ENCODE peak calls at places on chromosomes 6 and 20, in ten cellular contexts. One of them, this sample, is unnamed.
A peak's percentile ranks its signal among the peaks of the same experiment; 100 is the strongest.

GRCh38 chr6:83824388-83824801 is 28.8 kb upstream of the RIPPLY2 start:
- DNase-seq in ovary: no peak
- DNase-seq in neuronal stem cell: no peak
- DNase-seq in pancreas: no peak
- DNase-seq in heart left ventricle: no peak
- DNase-seq in tibial artery: no peak
- DNase-seq in fibroblast of lung: peak; percentile 30
- DNase-seq in lower lobe of right lung: no peak
- DNase-seq in testis: no peak
- DNase-seq in IMR-90: peak; percentile 12
- DNase-seq in this sample: no peak

GRCh38 chr6:37092851-37093727 is 76.9 kb upstream of the PIM1 start:
- DNase-seq in ovary: no peak
- DNase-seq in neuronal stem cell: no peak
- DNase-seq in pancreas: no peak
- DNase-seq in heart left ventricle: peak; percentile 51
- DNase-seq in tibial artery: no peak
- DNase-seq in fibroblast of lung: peak; percentile 64
- DNase-seq in lower lobe of right lung: no peak
- DNase-seq in testis: no peak
- DNase-seq in IMR-90: no peak
- DNase-seq in this sample: no peak

GRCh38 chr20:50416269-50416863 is 93.8 kb upstream of the PTPN1 start:
- DNase-seq in ovary: no peak
- DNase-seq in neuronal stem cell: no peak
- DNase-seq in pancreas: no peak
- DNase-seq in heart left ventricle: no peak
- DNase-seq in tibial artery: no peak
- DNase-seq in fibroblast of lung: no peak
- DNase-seq in lower lobe of right lung: no peak
- DNase-seq in testis: no peak
- DNase-seq in IMR-90: no peak
- DNase-seq in this sample: no peak

GRCh38 chr6:26141378-26141901 is 54.2 kb downstream of the HFE start:
- DNase-seq in ovary: no peak
- DNase-seq in neuronal stem cell: no peak
- DNase-seq in pancreas: no peak
- DNase-seq in heart left ventricle: no peak
- DNase-seq in tibial artery: no peak
- DNase-seq in fibroblast of lung: no peak
- DNase-seq in lower lobe of right lung: no peak
- DNase-seq in testis: peak; percentile 50
- DNase-seq in IMR-90: no peak
- DNase-seq in this sample: no peak

GRCh38 chr6:27503436-27504030 is 30.6 kb upstream of the ZNF184 start:
- DNase-seq in ovary: peak; percentile 65
- DNase-seq in neuronal stem cell: peak; percentile 80
- DNase-seq in pancreas: peak; percentile 44
- DNase-seq in heart left ventricle: peak; percentile 44
- DNase-seq in tibial artery: peak; percentile 78
- DNase-seq in fibroblast of lung: peak; percentile 63
- DNase-seq in lower lobe of right lung: no peak
- DNase-seq in testis: peak; percentile 56
- DNase-seq in IMR-90: peak; percentile 78
- DNase-seq in this sample: peak; percentile 68

GRCh38 chr6:155038104-155038503 is 43.0 kb downstream of the TIAM2 start:
- DNase-seq in ovary: no peak
- DNase-seq in neuronal stem cell: no peak
- DNase-seq in pancreas: no peak
- DNase-seq in heart left ventricle: no peak
- DNase-seq in tibial artery: no peak
- DNase-seq in fibroblast of lung: no peak
- DNase-seq in lower lobe of right lung: no peak
- DNase-seq in testis: no peak
- DNase-seq in IMR-90: no peak
- DNase-seq in this sample: no peak

GRCh38 chr6:142911395-142911794 is 33.6 kb downstream of the HIVEP2 start:
- DNase-seq in ovary: no peak
- DNase-seq in neuronal stem cell: no peak
- DNase-seq in pancreas: no peak
- DNase-seq in heart left ventricle: no peak
- DNase-seq in tibial artery: no peak
- DNase-seq in fibroblast of lung: no peak
- DNase-seq in lower lobe of right lung: no peak
- DNase-seq in testis: no peak
- DNase-seq in IMR-90: no peak
- DNase-seq in this sample: no peak

GRCh38 chr6:13331516-13332348 is 3.4 kb upstream of the TBC1D7 start:
- DNase-seq in ovary: no peak
- DNase-seq in neuronal stem cell: no peak
- DNase-seq in pancreas: no peak
- DNase-seq in heart left ventricle: no peak
- DNase-seq in tibial artery: no peak
- DNase-seq in fibroblast of lung: peak; percentile 20
- DNase-seq in lower lobe of right lung: no peak
- DNase-seq in testis: no peak
- DNase-seq in IMR-90: peak; percentile 29
- DNase-seq in this sample: no peak

GRCh38 chr20:24964518-24964838 is 15.4 kb downstream of the CST7 start:
- DNase-seq in ovary: no peak
- DNase-seq in neuronal stem cell: no peak
- DNase-seq in pancreas: no peak
- DNase-seq in heart left ventricle: no peak
- DNase-seq in tibial artery: no peak
- DNase-seq in fibroblast of lung: no peak
- DNase-seq in lower lobe of right lung: no peak
- DNase-seq in testis: no peak
- DNase-seq in IMR-90: no peak
- DNase-seq in this sample: no peak

GRCh38 chr20:24968278-24968677 is 19.2 kb downstream of the CST7 start:
- DNase-seq in ovary: no peak
- DNase-seq in neuronal stem cell: no peak
- DNase-seq in pancreas: no peak
- DNase-seq in heart left ventricle: no peak
- DNase-seq in tibial artery: peak; percentile 37
- DNase-seq in fibroblast of lung: no peak
- DNase-seq in lower lobe of right lung: peak; percentile 6
- DNase-seq in testis: no peak
- DNase-seq in IMR-90: no peak
- DNase-seq in this sample: no peak

GRCh38 chr20:24965065-24965919 is 16.2 kb downstream of the CST7 start:
- DNase-seq in ovary: peak; percentile 3
- DNase-seq in neuronal stem cell: no peak
- DNase-seq in pancreas: no peak
- DNase-seq in heart left ventricle: no peak
- DNase-seq in tibial artery: no peak
- DNase-seq in fibroblast of lung: no peak
- DNase-seq in lower lobe of right lung: peak; percentile 16
- DNase-seq in testis: no peak
- DNase-seq in IMR-90: no peak
- DNase-seq in this sample: no peak

GRCh38 chr20:24963672-24964517 is 14.8 kb downstream of the CST7 start:
- DNase-seq in ovary: no peak
- DNase-seq in neuronal stem cell: no peak
- DNase-seq in pancreas: no peak
- DNase-seq in heart left ventricle: no peak
- DNase-seq in tibial artery: no peak
- DNase-seq in fibroblast of lung: no peak
- DNase-seq in lower lobe of right lung: peak; percentile 29
- DNase-seq in testis: peak; percentile 58
- DNase-seq in IMR-90: no peak
- DNase-seq in this sample: no peak

DNA sequence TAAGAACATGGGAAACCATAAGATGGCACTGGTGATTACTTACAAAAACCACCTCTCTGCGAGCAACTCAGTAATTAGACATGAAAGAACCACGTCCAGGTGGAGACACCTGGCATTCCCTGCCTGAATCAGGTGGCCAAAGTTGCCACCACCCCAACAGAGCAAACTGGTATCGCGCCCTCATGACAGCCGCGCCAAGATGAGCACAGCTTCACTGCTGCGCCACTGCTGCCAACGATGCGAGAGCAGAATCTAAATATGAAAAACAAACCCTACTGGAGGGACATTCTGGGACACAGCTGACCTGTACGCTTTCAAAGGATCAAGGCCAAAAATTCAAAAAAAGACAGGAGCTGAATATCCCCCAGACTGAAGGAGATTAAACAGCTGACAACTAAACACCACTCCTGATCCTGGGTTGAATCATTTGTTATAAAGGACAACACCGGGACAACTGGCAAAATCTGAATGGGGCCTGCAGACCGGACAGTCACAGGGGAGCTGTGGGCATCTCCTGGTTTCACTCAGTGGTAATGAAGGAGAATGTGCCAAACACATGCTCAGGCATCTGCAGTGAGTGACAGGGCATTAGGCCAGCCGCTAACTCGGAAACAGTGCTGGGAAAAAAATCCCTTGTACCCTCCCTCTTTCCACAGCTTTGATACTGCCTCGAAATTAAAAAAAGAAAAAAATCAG is 17.4 kb downstream of the CST7 start:
- DNase-seq in ovary: peak; percentile 3
- DNase-seq in neuronal stem cell: no peak
- DNase-seq in pancreas: no peak
- DNase-seq in heart left ventricle: no peak
- DNase-seq in tibial artery: no peak
- DNase-seq in fibroblast of lung: no peak
- DNase-seq in lower lobe of right lung: peak; percentile 13
- DNase-seq in testis: no peak
- DNase-seq in IMR-90: no peak
- DNase-seq in this sample: no peak
- H3K4me1 ChIP-seq in ovary: no peaks in the 10 kb centered on the region
- H3K4me1 ChIP-seq in neuronal stem cell: no peaks in the 10 kb centered on the region
- H3K4me1 ChIP-seq in pancreas: no peaks in the 10 kb centered on the region
- H3K4me1 ChIP-seq in heart left ventricle: no peaks in the 10 kb centered on the region
- H3K4me1 ChIP-seq in tibial artery: no peaks in the 10 kb centered on the region
- H3K4me1 ChIP-seq in fibroblast of lung: no peaks in the 10 kb centered on the region
- H3K4me1 ChIP-seq in lower lobe of right lung: no peaks in the 10 kb centered on the region
- H3K4me1 ChIP-seq in testis: peaks cover 6% of the 10 kb centered on the region
- H3K4me1 ChIP-seq in IMR-90: no peaks in the 10 kb centered on the region
- H3K4me1 ChIP-seq in this sample: peaks cover 20% of the 10 kb centered on the region

DNA sequence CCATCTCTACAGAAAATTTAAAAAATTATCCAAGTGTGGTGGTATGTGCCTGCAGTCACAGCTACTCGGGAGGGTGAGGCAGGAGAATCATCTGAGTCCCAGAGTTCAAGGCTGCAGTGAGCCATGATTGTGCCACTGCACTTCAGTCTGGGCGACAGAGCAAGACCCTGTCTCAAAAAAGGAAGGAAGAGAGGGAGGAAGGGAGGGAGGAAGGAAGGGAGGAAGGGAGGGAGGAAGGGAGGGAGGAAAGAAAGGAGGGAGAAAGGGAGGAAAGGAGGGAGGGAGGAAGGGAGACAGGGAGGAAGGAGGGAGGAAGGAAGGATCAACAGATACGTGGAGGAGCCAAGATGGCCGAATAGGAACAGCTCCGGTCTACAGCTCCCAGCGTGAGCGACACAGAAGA is 90.1 kb downstream of the ZNF217 start:
- DNase-seq in ovary: no peak
- DNase-seq in neuronal stem cell: no peak
- DNase-seq in pancreas: no peak
- DNase-seq in heart left ventricle: no peak
- DNase-seq in tibial artery: no peak
- DNase-seq in fibroblast of lung: no peak
- DNase-seq in lower lobe of right lung: no peak
- DNase-seq in testis: no peak
- DNase-seq in IMR-90: no peak
- DNase-seq in this sample: no peak
- H3K4me3 ChIP-seq in ovary: no peak overlapping the region
- H3K4me3 ChIP-seq in neuronal stem cell: no peak overlapping the region
- H3K4me3 ChIP-seq in pancreas: no peak overlapping the region
- H3K4me3 ChIP-seq in heart left ventricle: no peak overlapping the region
- H3K4me3 ChIP-seq in tibial artery: no peak overlapping the region
- H3K4me3 ChIP-seq in fibroblast of lung: no peak overlapping the region
- H3K4me3 ChIP-seq in lower lobe of right lung: no peak overlapping the region
- H3K4me3 ChIP-seq in testis: no peak overlapping the region
- H3K4me3 ChIP-seq in IMR-90: no peak overlapping the region
- H3K4me3 ChIP-seq in this sample: no peak overlapping the region

GRCh38 chr6:324116-324728 is 31.9 kb downstream of the DUSP22 start:
- DNase-seq in ovary: no peak
- DNase-seq in neuronal stem cell: no peak
- DNase-seq in pancreas: no peak
- DNase-seq in heart left ventricle: no peak
- DNase-seq in tibial artery: peak; percentile 67
- DNase-seq in fibroblast of lung: no peak
- DNase-seq in lower lobe of right lung: peak; percentile 46
- DNase-seq in testis: no peak
- DNase-seq in IMR-90: no peak
- DNase-seq in this sample: no peak
- H3K9me3 ChIP-seq in ovary: no peaks in the 10 kb centered on the region
- H3K9me3 ChIP-seq in neuronal stem cell: no peaks in the 10 kb centered on the region
- H3K9me3 ChIP-seq in pancreas: no peaks in the 10 kb centered on the region
- H3K9me3 ChIP-seq in heart left ventricle: no peaks in the 10 kb centered on the region
- H3K9me3 ChIP-seq in tibial artery: no peaks in the 10 kb centered on the region
- H3K9me3 ChIP-seq in fibroblast of lung: no peaks in the 10 kb centered on the region
- H3K9me3 ChIP-seq in lower lobe of right lung: no peaks in the 10 kb centered on the region
- H3K9me3 ChIP-seq in testis: no peaks in the 10 kb centered on the region
- H3K9me3 ChIP-seq in IMR-90: peaks cover 2% of the 10 kb centered on the region
- H3K9me3 ChIP-seq in this sample: no peaks in the 10 kb centered on the region

GRCh38 chr6:16743661-16744210 is 17.5 kb downstream of the ATXN1 start:
- DNase-seq in ovary: no peak
- DNase-seq in neuronal stem cell: no peak
- DNase-seq in pancreas: no peak
- DNase-seq in heart left ventricle: no peak
- DNase-seq in tibial artery: no peak
- DNase-seq in fibroblast of lung: no peak
- DNase-seq in lower lobe of right lung: peak; percentile 54
- DNase-seq in testis: no peak
- DNase-seq in IMR-90: no peak
- DNase-seq in this sample: no peak

GRCh38 chr6:16739329-16739801 is 21.9 kb downstream of the ATXN1 start:
- DNase-seq in ovary: no peak
- DNase-seq in neuronal stem cell: no peak
- DNase-seq in pancreas: no peak
- DNase-seq in heart left ventricle: no peak
- DNase-seq in tibial artery: no peak
- DNase-seq in fibroblast of lung: peak; percentile 97
- DNase-seq in lower lobe of right lung: no peak
- DNase-seq in testis: no peak
- DNase-seq in IMR-90: peak; percentile 76
- DNase-seq in this sample: no peak

GRCh38 chr6:16737926-16738325 is 23.3 kb downstream of the ATXN1 start:
- DNase-seq in ovary: no peak
- DNase-seq in neuronal stem cell: no peak
- DNase-seq in pancreas: no peak
- DNase-seq in heart left ventricle: no peak
- DNase-seq in tibial artery: no peak
- DNase-seq in fibroblast of lung: peak; percentile 52
- DNase-seq in lower lobe of right lung: no peak
- DNase-seq in testis: no peak
- DNase-seq in IMR-90: peak; percentile 10
- DNase-seq in this sample: no peak

GRCh38 chr6:16741112-16742016 is 19.9 kb downstream of the ATXN1 start:
- DNase-seq in ovary: no peak
- DNase-seq in neuronal stem cell: no peak
- DNase-seq in pancreas: no peak
- DNase-seq in heart left ventricle: no peak
- DNase-seq in tibial artery: no peak
- DNase-seq in fibroblast of lung: peak; percentile 99
- DNase-seq in lower lobe of right lung: no peak
- DNase-seq in testis: no peak
- DNase-seq in IMR-90: peak; percentile 98
- DNase-seq in this sample: no peak

DNA sequence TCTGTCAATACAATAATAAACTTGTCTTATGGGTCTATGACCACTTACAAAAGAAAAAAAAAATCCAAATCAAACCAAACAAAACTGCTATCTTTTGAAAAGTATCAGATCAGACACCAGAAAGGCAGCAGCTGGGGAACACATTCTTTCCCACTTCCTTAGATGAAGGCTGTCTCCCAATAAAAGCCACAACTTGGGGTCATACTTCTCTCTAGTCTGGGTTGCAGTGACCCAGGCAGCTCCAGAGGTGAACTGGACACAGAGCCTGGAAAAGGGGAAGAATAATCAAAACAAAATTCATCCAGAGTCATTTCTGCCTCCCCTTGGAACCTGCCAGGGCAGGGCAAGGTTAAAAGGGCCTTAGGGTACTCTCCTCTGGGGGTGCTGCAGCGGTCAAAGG is 19.1 kb downstream of the ATXN1 start:
- DNase-seq in ovary: no peak
- DNase-seq in neuronal stem cell: no peak
- DNase-seq in pancreas: no peak
- DNase-seq in heart left ventricle: no peak
- DNase-seq in tibial artery: no peak
- DNase-seq in fibroblast of lung: peak; percentile 62
- DNase-seq in lower lobe of right lung: no peak
- DNase-seq in testis: no peak
- DNase-seq in IMR-90: no peak
- DNase-seq in this sample: no peak
- H3K4me1 ChIP-seq in ovary: peaks cover 5% of the 10 kb centered on the region
- H3K4me1 ChIP-seq in neuronal stem cell: peaks cover 1% of the 10 kb centered on the region
- H3K4me1 ChIP-seq in pancreas: peaks cover 5% of the 10 kb centered on the region
- H3K4me1 ChIP-seq in heart left ventricle: peaks cover 63% of the 10 kb centered on the region
- H3K4me1 ChIP-seq in tibial artery: peaks cover 80% of the 10 kb centered on the region
- H3K4me1 ChIP-seq in fibroblast of lung: peaks cover 34% of the 10 kb centered on the region
- H3K4me1 ChIP-seq in lower lobe of right lung: peaks cover 75% of the 10 kb centered on the region
- H3K4me1 ChIP-seq in testis: peaks cover 19% of the 10 kb centered on the region
- H3K4me1 ChIP-seq in IMR-90: peaks cover 24% of the 10 kb centered on the region
- H3K4me1 ChIP-seq in this sample: peaks cover 4% of the 10 kb centered on the region